ENCODE peak calls at places on chromosomes 5 and 9, in six cellular contexts. One of them, this sample, is unnamed.

GRCh38 chr5:79189439-79190234 is 46.3 kb upstream of the JMY start:
- DNase-seq in mammary epithelial cell: no peak
- DNase-seq in PC-3: no peak
- DNase-seq in K562: no peak
- DNase-seq in fibroblast of lung: peak
- DNase-seq in astrocyte: no peak
- DNase-seq in this sample: no peak

GRCh38 chr5:53464722-53465121 is 15.7 kb upstream of the FST start:
- DNase-seq in K562: no peak
- DNase-seq in fibroblast of lung: no peak
- DNase-seq in mammary epithelial cell: no peak
- DNase-seq in astrocyte: no peak
- DNase-seq in PC-3: no peak
- DNase-seq in this sample: no peak

GRCh38 chr5:100647461-100648230 is 112.5 kb downstream of the FAM174A start:
- DNase-seq in mammary epithelial cell: peak
- DNase-seq in fibroblast of lung: no peak
- DNase-seq in astrocyte: peak
- DNase-seq in PC-3: peak
- DNase-seq in K562: no peak
- DNase-seq in this sample: peak

GRCh38 chr5:169527863-169528262 is 55.7 kb upstream of the SPDL1 start:
- DNase-seq in K562: no peak
- DNase-seq in astrocyte: peak
- DNase-seq in PC-3: no peak
- DNase-seq in mammary epithelial cell: peak
- DNase-seq in fibroblast of lung: peak
- DNase-seq in this sample: no peak

GRCh38 chr5:74949976-74950375 is 83.8 kb upstream of the FAM169A start:
- DNase-seq in PC-3: no peak
- DNase-seq in astrocyte: no peak
- DNase-seq in mammary epithelial cell: no peak
- DNase-seq in K562: no peak
- DNase-seq in fibroblast of lung: no peak
- DNase-seq in this sample: no peak

GRCh38 chr5:62982348-62982747 is 403.7 kb downstream of the LRRC70 start:
- DNase-seq in fibroblast of lung: no peak
- DNase-seq in astrocyte: no peak
- DNase-seq in K562: no peak
- DNase-seq in mammary epithelial cell: no peak
- DNase-seq in PC-3: no peak
- DNase-seq in this sample: no peak

GRCh38 chr5:124650960-124651662 is 95.3 kb downstream of the ZNF608 start:
- DNase-seq in PC-3: no peak
- DNase-seq in K562: peak
- DNase-seq in fibroblast of lung: peak
- DNase-seq in mammary epithelial cell: no peak
- DNase-seq in astrocyte: no peak
- DNase-seq in this sample: no peak

GRCh38 chr5:98865690-98866089 is 63.1 kb downstream of the CHD1 start:
- DNase-seq in PC-3: no peak
- DNase-seq in K562: no peak
- DNase-seq in mammary epithelial cell: no peak
- DNase-seq in fibroblast of lung: no peak
- DNase-seq in astrocyte: peak
- DNase-seq in this sample: no peak

GRCh38 chr5:154802050-154802449 is 46.9 kb downstream of the LARP1 start:
- DNase-seq in fibroblast of lung: no peak
- DNase-seq in K562: no peak
- DNase-seq in mammary epithelial cell: no peak
- DNase-seq in PC-3: no peak
- DNase-seq in astrocyte: no peak
- DNase-seq in this sample: no peak

GRCh38 chr5:64229163-64229774 is 63.6 kb downstream of the RNF180 start:
- DNase-seq in astrocyte: peak
- DNase-seq in fibroblast of lung: peak
- DNase-seq in mammary epithelial cell: peak
- DNase-seq in K562: peak
- DNase-seq in PC-3: peak
- DNase-seq in this sample: no peak

GRCh38 chr5:98529321-98529720 is 244.1 kb upstream of the RGMB start:
- DNase-seq in astrocyte: no peak
- DNase-seq in mammary epithelial cell: no peak
- DNase-seq in fibroblast of lung: no peak
- DNase-seq in PC-3: no peak
- DNase-seq in K562: no peak
- DNase-seq in this sample: no peak

GRCh38 chr5:93076096-93076495 is 504.9 kb downstream of the NR2F1-AS1 start:
- DNase-seq in fibroblast of lung: no peak
- DNase-seq in K562: no peak
- DNase-seq in mammary epithelial cell: no peak
- DNase-seq in astrocyte: peak
- DNase-seq in PC-3: no peak
- DNase-seq in this sample: no peak

GRCh38 chr9:136858452-136858843 is 6.3 kb downstream of the MAMDC4 start:
- DNase-seq in mammary epithelial cell: no peak
- DNase-seq in fibroblast of lung: no peak
- DNase-seq in K562: no peak
- DNase-seq in PC-3: no peak
- DNase-seq in astrocyte: no peak
- DNase-seq in this sample: no peak

GRCh38 chr9:93184439-93185221 is 691 bp downstream of the WNK2 start:
- DNase-seq in mammary epithelial cell: peak
- DNase-seq in K562: no peak
- DNase-seq in fibroblast of lung: no peak
- DNase-seq in PC-3: peak
- DNase-seq in astrocyte: no peak
- DNase-seq in this sample: no peak
- TF ChIP-seq EZH2 in mammary epithelial cell: no peak
- TF ChIP-seq EZH2 in K562: no peak
- TF ChIP-seq EZH2 in fibroblast of lung: peak
- TF ChIP-seq EZH2 in PC-3: no peak
- TF ChIP-seq EZH2 in astrocyte: peak
- TF ChIP-seq EZH2 in this sample: no peak

DNA sequence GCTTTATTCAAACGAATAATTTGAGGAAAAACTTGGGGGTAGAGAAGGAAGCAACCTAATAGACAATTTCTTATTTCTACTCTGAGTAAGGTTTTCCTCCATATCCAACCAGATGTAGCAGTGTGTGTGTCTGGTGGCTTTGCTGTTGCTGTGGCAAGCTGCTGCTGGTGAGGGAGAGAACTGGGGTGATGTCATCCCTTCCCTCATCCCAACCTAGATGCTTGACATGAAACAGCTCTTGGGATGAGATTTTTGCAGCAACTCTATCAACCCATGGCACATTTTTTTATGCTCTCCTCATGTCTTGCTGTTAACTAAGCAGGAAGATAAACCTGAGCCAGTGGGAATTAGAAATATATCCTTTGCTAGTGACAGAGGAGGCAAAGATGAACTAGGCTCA is 135.8 kb downstream of the PCSK1 start:
- DNase-seq in K562: no peak
- DNase-seq in PC-3: no peak
- DNase-seq in fibroblast of lung: peak
- DNase-seq in astrocyte: peak
- DNase-seq in mammary epithelial cell: peak
- DNase-seq in this sample: no peak
- H2AFZ ChIP-seq in K562: no peak
- H2AFZ ChIP-seq in PC-3: no peak
- H2AFZ ChIP-seq in fibroblast of lung: no peak
- H2AFZ ChIP-seq in astrocyte: no peak
- H2AFZ ChIP-seq in mammary epithelial cell: peak
- H2AFZ ChIP-seq in this sample: no peak

DNA sequence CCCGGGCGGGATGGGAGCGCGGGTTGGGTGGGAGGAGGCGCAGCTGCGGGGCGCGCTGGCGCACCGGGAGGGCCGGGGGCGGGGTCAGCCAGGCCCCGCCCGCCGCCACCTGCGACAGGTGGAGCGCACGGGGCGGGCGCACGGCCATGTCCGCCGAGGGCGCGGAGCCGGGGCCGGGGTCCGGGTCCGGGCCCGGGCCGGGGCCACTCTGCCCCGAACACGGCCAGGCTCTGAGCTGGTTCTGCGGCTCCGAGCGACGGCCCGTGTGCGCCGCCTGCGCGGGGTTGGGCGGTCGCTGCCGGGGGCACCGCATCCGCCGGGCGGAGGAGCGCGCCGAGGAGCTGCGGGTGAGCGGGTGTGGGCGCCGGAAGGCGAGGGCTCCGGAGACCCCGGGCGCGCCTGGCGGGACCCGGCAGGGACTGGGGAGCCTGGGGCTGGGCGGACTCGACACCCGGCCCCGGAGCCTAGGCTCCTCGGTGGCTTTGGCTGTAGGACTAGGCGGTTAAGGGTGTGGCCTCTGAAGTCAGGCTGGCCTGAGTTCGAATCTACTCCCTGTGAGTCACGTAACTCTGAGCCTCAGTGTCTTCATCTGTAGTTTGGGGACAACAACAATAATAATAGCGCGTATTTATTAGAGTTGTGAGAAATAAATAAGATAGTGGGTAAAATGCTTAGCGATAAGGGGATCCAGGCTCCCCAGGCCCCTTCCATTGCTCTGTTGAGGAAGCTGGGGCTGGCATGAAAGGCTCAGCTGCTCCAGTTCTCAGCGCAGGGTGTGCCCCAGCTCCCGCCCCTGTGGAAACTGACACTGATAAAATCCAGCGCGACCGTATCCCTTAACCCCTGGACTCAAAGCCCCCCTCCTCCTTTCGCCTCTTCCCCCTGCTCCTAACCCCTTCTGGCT is at the start of gene BSPRY:
- DNase-seq in K562: peak
- DNase-seq in astrocyte: no peak
- DNase-seq in PC-3: peak
- DNase-seq in mammary epithelial cell: no peak
- DNase-seq in fibroblast of lung: no peak
- DNase-seq in this sample: peak
- TF ChIP-seq EZH2 in K562: no peak
- TF ChIP-seq EZH2 in astrocyte: peak
- TF ChIP-seq EZH2 in PC-3: no peak
- TF ChIP-seq EZH2 in mammary epithelial cell: no peak
- TF ChIP-seq EZH2 in fibroblast of lung: peak
- TF ChIP-seq EZH2 in this sample: no peak

GRCh38 chr5:88694087-88694703 is 188.8 kb downstream of the MEF2C start:
- DNase-seq in astrocyte: no peak
- DNase-seq in mammary epithelial cell: no peak
- DNase-seq in K562: no peak
- DNase-seq in PC-3: no peak
- DNase-seq in fibroblast of lung: no peak
- DNase-seq in this sample: no peak
- H2AFZ ChIP-seq in astrocyte: peak
- H2AFZ ChIP-seq in mammary epithelial cell: no peak
- H2AFZ ChIP-seq in K562: no peak
- H2AFZ ChIP-seq in PC-3: no peak
- H2AFZ ChIP-seq in fibroblast of lung: no peak
- H2AFZ ChIP-seq in this sample: no peak

GRCh38 chr5:151060742-151061141 is 20.1 kb downstream of the TNIP1 start:
- DNase-seq in fibroblast of lung: no peak
- DNase-seq in K562: no peak
- DNase-seq in PC-3: no peak
- DNase-seq in astrocyte: no peak
- DNase-seq in mammary epithelial cell: no peak
- DNase-seq in this sample: no peak
- TF ChIP-seq EZH2 in fibroblast of lung: no peak
- TF ChIP-seq EZH2 in K562: no peak
- TF ChIP-seq EZH2 in PC-3: no peak
- TF ChIP-seq EZH2 in astrocyte: no peak
- TF ChIP-seq EZH2 in mammary epithelial cell: no peak
- TF ChIP-seq EZH2 in this sample: no peak

DNA sequence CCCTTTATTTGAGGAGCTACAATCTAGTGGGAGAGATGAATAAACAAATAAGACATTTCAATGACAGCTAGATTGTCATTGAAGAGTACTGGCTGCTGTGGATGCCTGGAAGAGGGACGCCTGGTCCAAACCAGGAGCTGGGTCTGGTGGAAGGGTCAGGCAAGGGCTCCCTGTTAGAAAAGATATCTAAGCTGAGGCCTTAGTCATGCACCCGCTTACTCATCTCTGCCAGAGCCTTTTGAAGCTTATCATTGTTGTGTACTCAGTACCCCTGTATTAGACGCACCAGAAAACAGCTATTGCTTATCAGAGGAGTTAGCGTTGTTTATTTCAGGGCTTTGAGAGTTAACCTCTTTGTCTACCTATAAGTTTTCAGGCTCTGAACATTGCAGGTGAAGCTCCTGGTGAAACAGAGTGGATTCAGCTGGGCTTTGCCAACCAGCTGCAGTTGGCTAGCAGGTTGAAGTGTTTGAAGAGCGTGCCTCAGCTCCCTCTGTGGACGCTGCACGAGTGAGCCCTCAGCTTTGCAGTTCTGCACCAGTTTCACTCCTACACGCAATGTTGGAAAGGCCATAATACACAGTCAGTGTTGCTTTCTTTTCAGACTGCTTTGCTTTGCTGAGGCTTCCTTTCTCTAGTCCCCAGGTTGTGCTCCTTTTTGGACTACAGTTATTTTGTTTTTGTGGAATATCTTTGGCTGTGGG is 5.6 kb upstream of the GPR151 start:
- DNase-seq in astrocyte: no peak
- DNase-seq in fibroblast of lung: no peak
- DNase-seq in K562: no peak
- DNase-seq in mammary epithelial cell: no peak
- DNase-seq in PC-3: no peak
- DNase-seq in this sample: no peak
- H2AFZ ChIP-seq in astrocyte: no peak
- H2AFZ ChIP-seq in fibroblast of lung: no peak
- H2AFZ ChIP-seq in K562: no peak
- H2AFZ ChIP-seq in mammary epithelial cell: no peak
- H2AFZ ChIP-seq in PC-3: no peak
- H2AFZ ChIP-seq in this sample: no peak

DNA sequence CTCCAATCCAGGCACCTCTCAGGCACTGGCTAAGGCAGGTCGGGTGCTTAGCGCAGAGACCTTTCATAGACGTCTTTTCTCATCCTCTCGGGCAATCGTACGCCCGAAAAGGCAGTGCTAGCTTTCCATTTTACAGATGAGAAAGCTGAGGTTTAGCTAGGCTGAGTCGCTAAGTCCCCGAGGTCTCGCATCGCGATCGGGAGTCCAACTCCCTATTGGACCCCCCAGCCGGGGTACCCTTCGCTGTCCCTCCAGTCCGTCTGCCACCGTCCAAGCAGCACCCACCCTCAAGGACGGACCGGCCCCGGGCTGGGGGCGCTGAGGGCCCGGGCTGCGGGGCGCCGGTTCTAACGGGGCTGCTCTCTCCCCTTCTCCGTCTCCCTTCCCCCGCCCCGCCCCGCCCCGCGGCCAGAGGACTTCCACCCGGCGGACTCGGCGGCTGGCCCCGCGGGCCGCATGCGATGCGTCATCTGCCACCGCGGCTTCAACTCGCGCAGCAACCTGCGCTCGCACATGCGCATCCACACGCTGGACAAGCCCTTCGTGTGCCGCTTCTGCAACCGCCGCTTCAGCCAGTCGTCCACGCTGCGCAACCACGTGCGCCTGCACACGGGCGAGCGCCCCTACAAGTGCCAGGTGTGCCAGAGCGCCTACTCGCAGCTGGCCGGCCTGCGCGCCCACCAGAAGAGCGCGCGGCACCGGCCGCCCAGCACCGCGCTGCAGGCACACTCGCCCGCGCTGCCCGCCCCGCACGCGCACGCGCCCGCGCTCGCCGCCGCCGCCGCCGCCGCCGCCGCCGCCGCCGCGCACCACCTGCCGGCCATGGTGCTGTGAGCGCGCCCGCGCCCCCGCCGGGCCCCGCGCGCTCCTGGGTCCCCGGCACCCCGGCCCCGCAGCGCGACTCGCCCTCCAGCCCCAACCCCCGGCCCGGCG is 12.5 kb upstream of the EXOSC2 start:
- DNase-seq in astrocyte: peak
- DNase-seq in K562: peak
- DNase-seq in fibroblast of lung: peak
- DNase-seq in PC-3: peak
- DNase-seq in mammary epithelial cell: peak
- DNase-seq in this sample: peak
- TF ChIP-seq EZH2 in astrocyte: peak
- TF ChIP-seq EZH2 in K562: no peak
- TF ChIP-seq EZH2 in fibroblast of lung: no peak
- TF ChIP-seq EZH2 in PC-3: no peak
- TF ChIP-seq EZH2 in mammary epithelial cell: no peak
- TF ChIP-seq EZH2 in this sample: no peak